ENCODE peak calls at places on chromosomes 5 and 9, in four cellular contexts. P, D, F and J are unnamed samples.

GRCh38 chr5:173315495-173316352 is 12.5 kb downstream of the STC2 start:
- DNase-seq in P (no peak), D (no peak), F (peak), J (no peak)

GRCh38 chr9:113566712-113567071 is 103.2 kb downstream of the RGS3 start:
- DNase-seq in P (no peak), D (no peak), F (no peak), J (no peak)

GRCh38 chr5:148615644-148616283 is 38.6 kb downstream of the HTR4 start:
- DNase-seq in P (no peak), D (no peak), F (peak), J (no peak)

GRCh38 chr9:34986541-34987047 is 3.0 kb upstream of the DNAJB5 start:
- DNase-seq in P (peak), D (no peak), F (no peak), J (peak)

GRCh38 chr9:123555612-123556011 is 199.6 kb downstream of the CRB2 start:
- DNase-seq in P (no peak), D (no peak), F (no peak), J (no peak)

GRCh38 chr9:136629879-136630661 is 32.6 kb upstream of the EGFL7 start:
- DNase-seq in P (peak), D (no peak), F (peak), J (peak)

GRCh38 chr9:73219985-73220626 is 68.4 kb downstream of the ANXA1 start:
- DNase-seq in P (no peak), D (no peak), F (peak), J (no peak)

GRCh38 chr9:89684912-89685636 is 80.3 kb downstream of the GADD45G start:
- DNase-seq in P (no peak), D (no peak), F (no peak), J (no peak)

GRCh38 chr9:81826541-81826906 is 101.7 kb upstream of the SPATA31D4 start:
- DNase-seq in P (no peak), D (no peak), F (peak), J (no peak)

GRCh38 chr5:101687630-101688029 is 608.5 kb downstream of the SLCO4C1 start:
- DNase-seq in P (no peak), D (no peak), F (no peak), J (no peak)

GRCh38 chr5:113224605-113225065 is 210.2 kb downstream of the TSSK1B start:
- DNase-seq in P (no peak), D (no peak), F (no peak), J (no peak)

GRCh38 chr5:30804739-30805313 is 388.7 kb upstream of the CDH6 start:
- DNase-seq in P (no peak), D (no peak), F (peak), J (no peak)

GRCh38 chr9:101567725-101567993 is 27.1 kb downstream of the PPP3R2 start:
- DNase-seq in P (no peak), D (no peak), F (no peak), J (no peak)

GRCh38 chr9:123763910-123764588 is 165.9 kb downstream of the DENND1A start:
- DNase-seq in P (no peak), D (peak), F (peak), J (no peak)

GRCh38 chr9:75299324-75299723 is 211.0 kb downstream of the OSTF1 start:
- DNase-seq in P (no peak), D (no peak), F (no peak), J (no peak)

GRCh38 chr9:127347831-127348699 is 48.9 kb upstream of the SLC2A8 start:
- DNase-seq in P (no peak), D (no peak), F (peak), J (no peak)

GRCh38 chr9:126504977-126505455 is 108.7 kb upstream of the LMX1B start:
- DNase-seq in P (no peak), D (no peak), F (no peak), J (no peak)

GRCh38 chr9:136399176-136400037 is 563 bp downstream of the SNAPC4 start:
- DNase-seq in P (no peak), D (no peak), F (peak), J (no peak)